ENCODE peak calls at places on chromosome 14, in eight cellular contexts. M is GM10248, E is cardiac fibroblast, P is prostate gland, K is right atrium auricular region, B is progenitor cell of endocrine pancreas, N is ascending aorta, R is psoas muscle. Z is an unnamed sample.

GRCh38 chr14:74403619-74404417 is 22.2 kb downstream of the SYNDIG1L start:
- DNase-seq in M (no peak), E (no peak), P (no peak), K (no peak), B (no peak), N (no peak), R (no peak), Z (no peak)

GRCh38 chr14:32682219-32682618 is 256.5 kb upstream of the NPAS3 start:
- DNase-seq in M (no peak), E (no peak), P (no peak), K (no peak), B (no peak), N (no peak), R (no peak), Z (no peak)

GRCh38 chr14:36676236-36676635 is 14.6 kb downstream of the PAX9 start:
- DNase-seq in M (no peak), E (no peak), P (no peak), K (no peak), B (no peak), N (no peak), R (no peak), Z (no peak)

GRCh38 chr14:91299483-91300115 is 55.1 kb upstream of the GPR68 start:
- DNase-seq in M (no peak), E (no peak), P (no peak), K (no peak), B (no peak), N (no peak), R (no peak), Z (no peak)

GRCh38 chr14:105486974-105487448 is 325 bp downstream of the CRIP1 start:
- DNase-seq in M (peak; percentile 61), E (no peak), P (no peak), K (peak; percentile 83), B (no peak), N (peak; percentile 89), R (peak; percentile 86), Z (no peak)

GRCh38 chr14:32703246-32703645 is 235.4 kb upstream of the NPAS3 start:
- DNase-seq in M (no peak), E (peak; percentile 45), P (no peak), K (no peak), B (no peak), N (peak; percentile 63), R (no peak), Z (no peak)

GRCh38 chr14:64296561-64296960 is 2.4 kb upstream of the ESR2 start:
- DNase-seq in M (no peak), E (peak; percentile 74), P (no peak), K (no peak), B (no peak), N (no peak), R (no peak), Z (no peak)

GRCh38 chr14:87888136-87888999 is 104.6 kb downstream of the GALC start:
- DNase-seq in M (no peak), E (peak; percentile 5), P (no peak), K (no peak), B (no peak), N (no peak), R (no peak), Z (no peak)

GRCh38 chr14:55329999-55330710 is 58.9 kb downstream of the FBXO34 start:
- DNase-seq in M (no peak), E (peak; percentile 48), P (no peak), K (no peak), B (no peak), N (no peak), R (no peak), Z (no peak)

GRCh38 chr14:101175731-101176534 is 272.4 kb upstream of the RTL1 start:
- DNase-seq in M (peak; percentile 3), E (no peak), P (no peak), K (peak; percentile 40), B (no peak), N (no peak), R (no peak), Z (no peak)

GRCh38 chr14:31420013-31420318 is 384 bp downstream of the HEATR5A start:
- DNase-seq in M (peak; percentile 49), E (no peak), P (peak; percentile 28), K (peak; percentile 67), B (peak; percentile 75), N (peak; percentile 76), R (peak; percentile 80), Z (peak; percentile 19)

GRCh38 chr14:81401420-81402122 is 1.4 kb upstream of the STON2 start:
- DNase-seq in M (no peak), E (peak; percentile 95), P (no peak), K (no peak), B (no peak), N (no peak), R (no peak), Z (no peak)

GRCh38 chr14:71720978-71721624 is 211.1 kb upstream of the RGS6 start:
- DNase-seq in M (no peak), E (peak; percentile 92), P (no peak), K (no peak), B (no peak), N (no peak), R (no peak), Z (no peak)

GRCh38 chr14:96125536-96125935 is 79.1 kb upstream of the BDKRB2 start:
- DNase-seq in M (no peak), E (no peak), P (no peak), K (no peak), B (no peak), N (no peak), R (no peak), Z (peak; percentile 33)

GRCh38 chr14:44657153-44657552 is 150.1 kb upstream of the FSCB start:
- DNase-seq in M (no peak), E (no peak), P (no peak), K (no peak), B (no peak), N (no peak), R (no peak), Z (no peak)

GRCh38 chr14:44652640-44653039 is 145.6 kb upstream of the FSCB start:
- DNase-seq in M (no peak), E (no peak), P (no peak), K (no peak), B (no peak), N (no peak), R (no peak), Z (no peak)

GRCh38 chr14:44658389-44658696 is 151.3 kb upstream of the FSCB start:
- DNase-seq in M (no peak), E (no peak), P (no peak), K (no peak), B (no peak), N (no peak), R (no peak), Z (no peak)

GRCh38 chr14:44662250-44662891 is 155.3 kb upstream of the FSCB start:
- DNase-seq in M (no peak), E (no peak), P (no peak), K (no peak), B (no peak), N (no peak), R (no peak), Z (no peak)

DNA sequence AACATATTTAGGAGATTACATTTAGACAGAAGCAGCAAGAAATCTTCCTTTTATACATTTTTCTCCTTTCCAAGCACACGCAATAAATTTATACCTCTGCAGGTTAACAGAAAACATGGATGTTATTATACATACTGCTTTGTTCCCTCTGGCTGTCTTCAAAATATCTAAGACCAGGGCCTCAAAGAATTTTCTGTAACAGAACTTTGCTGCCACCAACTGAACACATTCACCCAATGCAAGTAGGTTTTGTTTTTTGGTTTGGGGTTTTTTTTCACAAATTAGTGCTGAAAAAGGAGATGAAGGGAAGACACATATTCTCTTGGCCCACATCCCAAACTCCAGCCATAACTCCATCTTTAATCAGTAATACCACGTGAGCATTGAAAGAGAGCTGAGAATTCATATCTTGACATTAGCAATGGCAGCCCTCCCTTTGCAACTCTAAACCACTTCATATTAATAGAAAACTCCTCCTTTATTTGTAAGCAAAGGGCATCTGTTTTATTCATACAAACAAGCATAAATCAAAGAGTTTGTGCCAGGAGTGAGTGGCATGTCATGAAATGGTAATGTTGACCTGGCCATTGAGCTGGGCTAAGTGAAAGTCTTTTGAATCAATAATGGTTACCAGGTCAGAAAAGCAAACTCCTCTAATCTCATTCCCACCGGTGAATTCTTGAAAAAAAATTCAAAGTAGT is 150.8 kb upstream of the FSCB start:
- DNase-seq in M (no peak), E (peak; percentile 33), P (no peak), K (no peak), B (no peak), N (no peak), R (no peak), Z (no peak)
- TF ChIP-seq CTCF in M (no peak), E (peak; percentile 27), P (peak; percentile 32), K (no peak), B (peak; percentile 61), N (no peak), R (no peak), Z (peak; percentile 29)

DNA sequence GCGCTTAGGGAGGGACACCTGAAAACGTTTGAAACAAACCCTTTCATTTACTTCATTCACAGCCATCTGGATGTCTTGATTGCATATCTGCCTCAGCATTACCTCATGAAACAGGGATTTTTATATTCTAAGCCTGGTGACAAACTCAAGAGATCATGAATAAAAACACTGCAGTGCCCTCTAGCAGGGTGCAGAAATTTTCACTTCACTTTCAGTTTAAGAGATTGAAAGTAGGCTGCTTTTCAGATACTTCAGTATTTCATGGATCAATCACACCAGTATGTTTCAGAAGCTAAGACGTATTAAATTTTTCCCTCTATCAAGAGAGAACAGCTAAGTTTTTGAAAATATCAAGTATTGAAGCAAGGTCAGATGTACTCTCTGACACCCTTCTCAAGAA is 467.8 kb downstream of the MDGA2 start:
- DNase-seq in M (no peak), E (no peak), P (no peak), K (no peak), B (no peak), N (no peak), R (no peak), Z (no peak)
- TF ChIP-seq CTCF in M (no peak), E (no peak), P (no peak), K (no peak), B (no peak), N (no peak), R (no peak), Z (no peak)

GRCh38 chr14:85867450-85867849 is 337.5 kb downstream of the FLRT2 start:
- DNase-seq in M (no peak), E (no peak), P (no peak), K (no peak), B (no peak), N (no peak), R (no peak), Z (no peak)
- TF ChIP-seq CTCF in M (no peak), E (no peak), P (no peak), K (no peak), B (no peak), N (no peak), R (no peak), Z (no peak)

DNA sequence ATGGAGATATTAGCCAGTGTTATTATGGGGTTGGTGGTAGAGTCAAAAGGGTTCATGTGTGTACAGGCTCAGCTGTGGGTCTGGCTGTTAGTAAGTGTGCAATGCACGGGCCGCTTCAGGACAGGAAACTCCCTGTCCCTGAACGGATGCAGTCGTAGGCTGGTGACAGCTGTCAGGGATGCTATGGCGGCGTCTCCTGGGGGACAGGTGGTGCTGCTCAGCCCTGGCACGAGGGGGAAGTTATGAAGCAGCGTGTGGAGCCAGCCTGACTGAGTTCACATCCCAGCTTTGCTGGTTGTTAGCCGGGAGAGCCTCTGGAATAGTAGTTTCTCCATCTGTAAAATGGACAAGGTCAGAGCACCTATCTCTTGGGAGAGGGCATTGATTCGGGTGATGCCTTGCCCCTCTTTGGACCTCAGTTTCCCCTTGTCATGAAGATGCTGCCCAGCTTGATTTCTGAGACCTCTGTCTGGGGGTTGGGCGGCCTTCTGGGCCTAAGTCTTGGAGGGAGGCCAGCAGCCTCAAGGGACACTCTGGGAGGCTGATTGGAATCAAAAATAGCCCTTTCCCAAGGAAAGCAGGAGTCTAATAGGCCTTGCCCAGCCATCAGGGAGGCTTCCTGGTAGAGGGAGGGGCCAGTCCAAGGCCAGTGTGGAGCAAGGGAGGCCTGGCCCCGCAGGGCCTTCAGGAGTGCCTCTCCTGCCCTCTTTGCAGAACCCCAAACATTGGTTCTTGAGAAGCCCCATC is 7.1 kb downstream of the ASB2 start:
- DNase-seq in M (no peak), E (no peak), P (no peak), K (no peak), B (no peak), N (peak; percentile 78), R (peak; percentile 82), Z (no peak)
- TF ChIP-seq CTCF in M (no peak), E (no peak), P (no peak), K (no peak), B (no peak), N (no peak), R (no peak), Z (no peak)

Z was measured in mesothelial cell of epicardium.